ENCODE peak calls at places on chromosomes 4 and X, in four cellular contexts. One of them, this sample, is unnamed.

GRCh38 chrX:56812515-56813105 is 83.6 kb downstream of the NBDY start:
- DNase-seq in Peyer's patch: no peak
- DNase-seq in cardiac fibroblast: peak; percentile 31
- DNase-seq in AG09309: no peak
- DNase-seq in this sample: no peak

GRCh38 chr4:147108409-147108808 is 162.7 kb upstream of the TTC29 start:
- DNase-seq in Peyer's patch: no peak
- DNase-seq in cardiac fibroblast: peak; percentile 45
- DNase-seq in AG09309: no peak
- DNase-seq in this sample: no peak

GRCh38 chr4:113064244-113064643 is 14.8 kb downstream of the ANK2 start:
- DNase-seq in Peyer's patch: no peak
- DNase-seq in cardiac fibroblast: no peak
- DNase-seq in AG09309: no peak
- DNase-seq in this sample: no peak

GRCh38 chrX:13099121-13099520 is 54.7 kb upstream of the FAM9C start:
- DNase-seq in Peyer's patch: no peak
- DNase-seq in cardiac fibroblast: peak; percentile 30
- DNase-seq in AG09309: no peak
- DNase-seq in this sample: no peak

GRCh38 chr4:131499139-131499873 is 1649.8 kb upstream of the PCDH10 start:
- DNase-seq in Peyer's patch: no peak
- DNase-seq in cardiac fibroblast: peak; percentile 82
- DNase-seq in AG09309: no peak
- DNase-seq in this sample: no peak

GRCh38 chr4:4394644-4395043 is 7.7 kb downstream of the NSG1 start:
- DNase-seq in Peyer's patch: no peak
- DNase-seq in cardiac fibroblast: peak; percentile 91
- DNase-seq in AG09309: no peak
- DNase-seq in this sample: no peak

GRCh38 chr4:10461091-10461849 is 4.0 kb upstream of the ZNF518B start:
- DNase-seq in Peyer's patch: peak; percentile 81
- DNase-seq in cardiac fibroblast: peak; percentile 80
- DNase-seq in AG09309: no peak
- DNase-seq in this sample: no peak

GRCh38 chr4:164012396-164013027 is 518.0 kb downstream of the TMA16 start:
- DNase-seq in Peyer's patch: no peak
- DNase-seq in cardiac fibroblast: no peak
- DNase-seq in AG09309: no peak
- DNase-seq in this sample: no peak

GRCh38 chr4:44056721-44057151 is 391.9 kb downstream of the KCTD8 start:
- DNase-seq in Peyer's patch: no peak
- DNase-seq in cardiac fibroblast: no peak
- DNase-seq in AG09309: no peak
- DNase-seq in this sample: no peak

GRCh38 chrX:11438767-11439166 is 145.6 kb downstream of the AMELX start:
- DNase-seq in Peyer's patch: no peak
- DNase-seq in cardiac fibroblast: peak; percentile 76
- DNase-seq in AG09309: no peak
- DNase-seq in this sample: peak; percentile 30

GRCh38 chrX:6371353-6371752 is 142.7 kb upstream of the NLGN4X start:
- DNase-seq in Peyer's patch: no peak
- DNase-seq in cardiac fibroblast: no peak
- DNase-seq in AG09309: no peak
- DNase-seq in this sample: no peak

GRCh38 chr4:7358100-7358735 is 76.5 kb downstream of the PSAPL1 start:
- DNase-seq in Peyer's patch: no peak
- DNase-seq in cardiac fibroblast: peak; percentile 74
- DNase-seq in AG09309: peak; percentile 74
- DNase-seq in this sample: peak; percentile 59

GRCh38 chrX:13123247-13123856 is 78.9 kb upstream of the FAM9C start:
- DNase-seq in Peyer's patch: no peak
- DNase-seq in cardiac fibroblast: no peak
- DNase-seq in AG09309: no peak
- DNase-seq in this sample: no peak

GRCh38 chrX:33218819-33219218 is 7.5 kb upstream of the DMD start:
- DNase-seq in Peyer's patch: no peak
- DNase-seq in cardiac fibroblast: no peak
- DNase-seq in AG09309: no peak
- DNase-seq in this sample: no peak

GRCh38 chr4:2084316-2084715 is 25.2 kb downstream of the NAT8L start:
- DNase-seq in Peyer's patch: no peak
- DNase-seq in cardiac fibroblast: no peak
- DNase-seq in AG09309: no peak
- DNase-seq in this sample: no peak

GRCh38 chrX:15299945-15300851 is 15.2 kb downstream of the ASB11 start:
- DNase-seq in Peyer's patch: no peak
- DNase-seq in cardiac fibroblast: peak; percentile 40
- DNase-seq in AG09309: no peak
- DNase-seq in this sample: no peak

GRCh38 chr4:129455462-129455861 is 359.5 kb downstream of the C4orf33 start:
- DNase-seq in Peyer's patch: no peak
- DNase-seq in cardiac fibroblast: no peak
- DNase-seq in AG09309: no peak
- DNase-seq in this sample: no peak

GRCh38 chr4:79913581-79913980 is 159.4 kb downstream of the ANTXR2 start:
- DNase-seq in Peyer's patch: no peak
- DNase-seq in cardiac fibroblast: peak; percentile 41
- DNase-seq in AG09309: peak; percentile 17
- DNase-seq in this sample: no peak

GRCh38 chr4:154719087-154719486 is 24.7 kb upstream of the LRAT start:
- DNase-seq in Peyer's patch: no peak
- DNase-seq in cardiac fibroblast: peak; percentile 5
- DNase-seq in AG09309: peak; percentile 2
- DNase-seq in this sample: no peak

GRCh38 chr4:152352645-152353116 is 183.2 kb downstream of the FBXW7 start:
- DNase-seq in Peyer's patch: peak; percentile 54
- DNase-seq in cardiac fibroblast: peak; percentile 97
- DNase-seq in AG09309: peak; percentile 95
- DNase-seq in this sample: peak; percentile 88

GRCh38 chr4:27068151-27068862 is 207.7 kb downstream of the STIM2 start:
- DNase-seq in Peyer's patch: no peak
- DNase-seq in cardiac fibroblast: no peak
- DNase-seq in AG09309: no peak
- DNase-seq in this sample: no peak

GRCh38 chr4:16890651-16891050 is 7.8 kb downstream of the LDB2 start:
- DNase-seq in Peyer's patch: no peak
- DNase-seq in cardiac fibroblast: no peak
- DNase-seq in AG09309: no peak
- DNase-seq in this sample: no peak

GRCh38 chr4:15479089-15479912 is 9.6 kb downstream of the CC2D2A start:
- DNase-seq in Peyer's patch: peak; percentile 57
- DNase-seq in cardiac fibroblast: peak; percentile 92
- DNase-seq in AG09309: peak; percentile 55
- DNase-seq in this sample: peak; percentile 56

GRCh38 chr4:6199344-6199921 is 916 bp downstream of the JAKMIP1 start:
- DNase-seq in Peyer's patch: peak; percentile 42
- DNase-seq in cardiac fibroblast: no peak
- DNase-seq in AG09309: no peak
- DNase-seq in this sample: no peak

GRCh38 chr4:48939785-48940184 is 33.2 kb upstream of the OCIAD2 start:
- DNase-seq in Peyer's patch: no peak
- DNase-seq in cardiac fibroblast: peak; percentile 73
- DNase-seq in AG09309: peak; percentile 50
- DNase-seq in this sample: peak; percentile 44

GRCh38 chr4:85744950-85745349 is 270.0 kb downstream of the ARHGAP24 start:
- DNase-seq in Peyer's patch: no peak
- DNase-seq in cardiac fibroblast: peak; percentile 31
- DNase-seq in AG09309: no peak
- DNase-seq in this sample: no peak

GRCh38 chrX:45133465-45133864 is 67.2 kb downstream of the DIPK2B start:
- DNase-seq in Peyer's patch: no peak
- DNase-seq in cardiac fibroblast: no peak
- DNase-seq in AG09309: no peak
- DNase-seq in this sample: no peak

GRCh38 chr4:94036964-94037363 is 170.7 kb upstream of the SMARCAD1 start:
- DNase-seq in Peyer's patch: no peak
- DNase-seq in cardiac fibroblast: no peak
- DNase-seq in AG09309: no peak
- DNase-seq in this sample: no peak

GRCh38 chr4:87953776-87954175 is 21.7 kb upstream of the SPP1 start:
- DNase-seq in Peyer's patch: no peak
- DNase-seq in cardiac fibroblast: no peak
- DNase-seq in AG09309: no peak
- DNase-seq in this sample: no peak

GRCh38 chr4:103719320-103720204 is at the start of gene TACR3:
- DNase-seq in Peyer's patch: no peak
- DNase-seq in cardiac fibroblast: no peak
- DNase-seq in AG09309: no peak
- DNase-seq in this sample: no peak
- H3K4me3 ChIP-seq in Peyer's patch: no peak within 1 kb of the TSS
- H3K4me3 ChIP-seq in cardiac fibroblast: no peak within 1 kb of the TSS
- H3K4me3 ChIP-seq in AG09309: no peak within 1 kb of the TSS
- H3K4me3 ChIP-seq in this sample: no peak within 1 kb of the TSS

DNA sequence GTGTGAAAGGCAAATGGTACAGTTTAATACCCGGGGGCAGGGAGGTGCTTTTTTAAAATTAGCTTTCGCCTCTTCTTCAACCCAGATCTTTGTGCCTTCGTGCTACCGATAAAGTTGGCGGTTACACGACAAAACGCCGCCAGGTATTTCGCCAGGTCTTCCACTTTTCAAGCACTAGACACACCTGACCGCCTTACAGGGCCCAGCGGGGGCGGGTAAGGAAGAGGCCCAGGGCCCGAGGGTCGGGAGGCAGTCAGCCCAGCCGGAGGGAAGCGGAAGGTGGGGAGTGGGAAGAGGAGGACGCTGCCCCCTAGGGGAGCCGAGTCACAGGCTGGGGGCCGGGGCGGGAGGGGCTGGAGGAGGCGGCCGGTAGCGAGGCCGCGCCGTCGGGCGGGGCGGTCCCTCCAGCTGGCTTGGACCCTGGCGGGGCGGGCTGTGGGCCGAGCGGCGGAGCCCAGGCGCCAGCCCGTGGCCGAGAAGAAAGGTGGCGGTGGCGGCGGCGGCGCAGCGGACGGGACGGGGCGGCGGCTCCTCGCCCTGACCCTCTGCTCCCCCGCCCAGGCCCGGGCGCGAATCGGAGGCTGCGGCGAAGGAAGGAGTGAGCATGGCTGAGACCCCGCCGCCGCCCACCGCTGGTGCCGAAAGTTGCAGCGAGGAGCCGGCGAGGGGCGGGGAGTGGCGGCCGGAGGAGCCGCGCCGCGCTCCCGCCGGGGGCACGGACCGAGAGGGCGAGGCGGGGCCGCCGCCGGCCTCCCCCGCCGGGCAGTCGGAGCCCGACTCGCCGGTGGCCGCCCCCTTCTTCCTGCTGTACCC is 16.2 kb downstream of the UTP3 start:
- DNase-seq in Peyer's patch: peak; percentile 94
- DNase-seq in cardiac fibroblast: peak; percentile 76
- DNase-seq in AG09309: no peak
- DNase-seq in this sample: no peak
- H3K4me3 ChIP-seq in Peyer's patch: peak overlapping the region; percentile 94
- H3K4me3 ChIP-seq in cardiac fibroblast: peak overlapping the region; percentile 65
- H3K4me3 ChIP-seq in AG09309: peak overlapping the region; percentile 75
- H3K4me3 ChIP-seq in this sample: peak overlapping the region; percentile 81

GRCh38 chr4:42638276-42638675 is 18.6 kb downstream of the ATP8A1 start:
- DNase-seq in Peyer's patch: no peak
- DNase-seq in cardiac fibroblast: no peak
- DNase-seq in AG09309: no peak
- DNase-seq in this sample: no peak
- H3K4me3 ChIP-seq in Peyer's patch: no peak overlapping the region
- H3K4me3 ChIP-seq in cardiac fibroblast: no peak overlapping the region
- H3K4me3 ChIP-seq in AG09309: no peak overlapping the region
- H3K4me3 ChIP-seq in this sample: no peak overlapping the region

DNA sequence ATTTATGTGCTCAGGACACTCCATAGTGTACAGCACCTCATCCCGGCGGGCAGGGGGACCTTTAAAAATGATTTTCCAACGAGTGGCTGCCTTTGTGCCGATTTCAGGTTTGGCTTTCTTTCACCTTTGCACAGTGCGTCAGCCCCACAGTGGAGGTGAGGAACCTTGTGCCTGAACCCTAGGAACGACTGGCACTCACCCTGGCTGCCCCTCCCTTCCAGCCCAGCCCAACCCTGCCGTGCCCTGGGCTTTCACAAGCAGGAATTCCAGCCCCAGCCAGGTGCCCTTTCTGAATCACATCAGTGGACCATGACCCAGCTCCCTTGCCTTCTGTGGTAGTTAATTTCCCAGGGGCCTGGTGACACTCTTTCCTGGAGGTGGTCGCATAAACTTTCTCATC is 1.3 kb downstream of the TMEM164 start:
- DNase-seq in Peyer's patch: peak; percentile 81
- DNase-seq in cardiac fibroblast: no peak
- DNase-seq in AG09309: no peak
- DNase-seq in this sample: no peak
- H3K4me3 ChIP-seq in Peyer's patch: peak overlapping the region; percentile 84
- H3K4me3 ChIP-seq in cardiac fibroblast: peak overlapping the region; percentile 5
- H3K4me3 ChIP-seq in AG09309: no peak overlapping the region
- H3K4me3 ChIP-seq in this sample: no peak overlapping the region

GRCh38 chrX:19862634-19863236 is 24.7 kb downstream of the SH3KBP1 start:
- DNase-seq in Peyer's patch: no peak
- DNase-seq in cardiac fibroblast: no peak
- DNase-seq in AG09309: no peak
- DNase-seq in this sample: no peak

GRCh38 chrX:19864736-19865135 is 22.7 kb downstream of the SH3KBP1 start:
- DNase-seq in Peyer's patch: no peak
- DNase-seq in cardiac fibroblast: no peak
- DNase-seq in AG09309: no peak
- DNase-seq in this sample: no peak

GRCh38 chrX:19865567-19866363 is 21.6 kb downstream of the SH3KBP1 start:
- DNase-seq in Peyer's patch: no peak
- DNase-seq in cardiac fibroblast: no peak
- DNase-seq in AG09309: no peak
- DNase-seq in this sample: no peak

GRCh38 chrX:19860571-19860970 is 26.8 kb downstream of the SH3KBP1 start:
- DNase-seq in Peyer's patch: no peak
- DNase-seq in cardiac fibroblast: no peak
- DNase-seq in AG09309: no peak
- DNase-seq in this sample: no peak

DNA sequence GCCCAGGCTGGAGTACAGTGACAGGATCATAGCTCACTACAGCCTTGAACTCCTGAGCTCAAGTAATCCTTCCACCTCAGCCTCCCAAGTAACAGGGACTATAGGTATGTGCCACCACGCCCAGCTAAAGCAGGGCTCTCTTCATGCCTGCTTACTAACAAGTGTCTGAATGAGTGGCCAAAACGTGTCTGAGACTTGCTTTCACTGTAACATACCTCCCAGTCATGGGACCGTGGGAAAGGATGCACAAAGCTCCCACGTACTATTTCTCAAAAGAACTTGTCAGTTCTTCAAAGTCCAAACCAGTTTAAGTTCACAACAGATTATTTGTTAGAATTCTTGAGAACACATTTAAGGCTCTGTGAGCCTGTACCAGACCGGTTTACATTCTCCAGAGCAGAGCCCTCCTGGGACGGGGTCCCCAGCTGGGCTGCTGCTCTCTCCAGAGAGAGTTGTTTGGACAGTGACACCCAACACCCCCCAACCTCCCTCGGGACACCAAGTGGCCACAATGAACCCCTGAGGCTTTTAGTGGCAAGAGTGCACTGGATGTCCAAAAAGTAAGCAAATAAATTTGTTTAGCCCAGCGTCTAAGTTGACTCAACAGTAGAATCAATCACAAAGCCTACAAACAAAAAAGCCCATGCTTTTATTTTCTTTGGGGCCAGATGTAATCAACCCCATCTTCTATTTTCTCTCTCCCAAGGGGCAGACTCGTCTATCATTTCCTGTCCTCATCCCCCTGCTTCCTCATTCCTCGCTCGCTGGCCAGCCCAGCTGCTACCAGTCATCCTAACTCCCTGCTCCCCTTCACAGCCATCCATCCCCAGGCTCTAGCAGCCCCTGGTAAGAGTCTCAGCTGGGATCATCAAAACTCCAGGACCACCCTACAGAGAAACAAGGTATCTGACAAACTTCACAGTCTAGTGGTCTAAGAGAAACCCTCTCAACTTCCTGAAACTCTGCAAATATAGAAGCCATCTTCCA is 23.9 kb downstream of the SH3KBP1 start:
- DNase-seq in Peyer's patch: no peak
- DNase-seq in cardiac fibroblast: no peak
- DNase-seq in AG09309: no peak
- DNase-seq in this sample: no peak
- H3K4me3 ChIP-seq in Peyer's patch: no peak overlapping the region
- H3K4me3 ChIP-seq in cardiac fibroblast: no peak overlapping the region
- H3K4me3 ChIP-seq in AG09309: no peak overlapping the region
- H3K4me3 ChIP-seq in this sample: no peak overlapping the region